ENCODE peak calls at places on chromosomes 6 and 20, in seven cellular contexts. J, U, O, P, C, Y and I are unnamed samples.
A peak's percentile ranks its signal among the peaks of the same experiment; 100 is the strongest.

GRCh38 chr6:30159988-30160387 is 1.0 kb downstream of the TRIM10 start:
- DNase-seq in J (no peak), U (no peak), O (no peak), P (no peak), C (no peak), Y (no peak), I (no peak)

GRCh38 chr6:38853236-38853635 is 138.1 kb downstream of the DNAH8 start:
- DNase-seq in J (no peak), U (no peak), O (no peak), P (no peak), C (no peak), Y (no peak), I (no peak)

GRCh38 chr6:156080371-156080770 is 624.7 kb upstream of the NOX3 start:
- DNase-seq in J (no peak), U (no peak), O (no peak), P (no peak), C (peak; percentile 49), Y (no peak), I (no peak)

GRCh38 chr20:1015181-1015580 is 13.1 kb upstream of the RSPO4 start:
- DNase-seq in J (no peak), U (no peak), O (no peak), P (no peak), C (no peak), Y (no peak), I (no peak)

GRCh38 chr6:3195695-3196497 is 31.6 kb downstream of the TUBB2B start:
- DNase-seq in J (no peak), U (no peak), O (no peak), P (no peak), C (no peak), Y (no peak), I (peak; percentile 35)

GRCh38 chr6:168420706-168421105 is 20.3 kb upstream of the SMOC2 start:
- DNase-seq in J (no peak), U (no peak), O (no peak), P (no peak), C (no peak), Y (no peak), I (no peak)

GRCh38 chr6:41705996-41706835 is 29.2 kb downstream of the TFEB start:
- DNase-seq in J (peak; percentile 78), U (peak; percentile 79), O (peak; percentile 87), P (peak; percentile 87), C (peak; percentile 68), Y (peak; percentile 74), I (peak; percentile 68)

GRCh38 chr6:150599199-150600002 is at the start of gene PLEKHG1:
- DNase-seq in J (peak; percentile 43), U (peak; percentile 69), O (peak; percentile 67), P (peak; percentile 77), C (no peak), Y (no peak), I (peak; percentile 36)

GRCh38 chr20:17491041-17491440 is 40.1 kb downstream of the BFSP1 start:
- DNase-seq in J (no peak), U (no peak), O (no peak), P (no peak), C (no peak), Y (no peak), I (no peak)

GRCh38 chr6:11140061-11140460 is 28.5 kb upstream of the ERVFRD-1 start:
- DNase-seq in J (no peak), U (no peak), O (no peak), P (no peak), C (peak; percentile 81), Y (no peak), I (no peak)

GRCh38 chr20:17466641-17467040 is 64.5 kb downstream of the BFSP1 start:
- DNase-seq in J (no peak), U (no peak), O (no peak), P (no peak), C (no peak), Y (no peak), I (no peak)

GRCh38 chr6:36025260-36025931 is 955 bp upstream of the SLC26A8 start:
- DNase-seq in J (peak; percentile 21), U (no peak), O (no peak), P (no peak), C (peak; percentile 65), Y (no peak), I (peak; percentile 88)

GRCh38 chr6:40551966-40552365 is 35.2 kb downstream of the LRFN2 start:
- DNase-seq in J (no peak), U (no peak), O (no peak), P (no peak), C (no peak), Y (no peak), I (no peak)

GRCh38 chr6:101626264-101626663 is 232.8 kb downstream of the GRIK2 start:
- DNase-seq in J (no peak), U (no peak), O (no peak), P (no peak), C (no peak), Y (no peak), I (no peak)

GRCh38 chr6:36245572-36246031 is 24.3 kb upstream of the PNPLA1 start:
- DNase-seq in J (no peak), U (no peak), O (no peak), P (no peak), C (no peak), Y (no peak), I (no peak)

GRCh38 chr6:29992792-29993191 is 50.5 kb downstream of the HLA-A start:
- DNase-seq in J (peak; percentile 68), U (no peak), O (no peak), P (no peak), C (peak; percentile 66), Y (no peak), I (peak; percentile 12)

GRCh38 chr20:3798908-3799248 is 2.8 kb downstream of the CDC25B start:
- DNase-seq in J (no peak), U (no peak), O (no peak), P (no peak), C (no peak), Y (no peak), I (no peak)

GRCh38 chr6:11295969-11296368 is 63.5 kb upstream of the NEDD9 start:
- DNase-seq in J (no peak), U (no peak), O (no peak), P (no peak), C (no peak), Y (no peak), I (no peak)

GRCh38 chr6:53746442-53747103 is 48.2 kb upstream of the LRRC1 start:
- DNase-seq in J (no peak), U (no peak), O (no peak), P (no peak), C (no peak), Y (no peak), I (no peak)

GRCh38 chr6:45170309-45170708 is 157.8 kb upstream of the RUNX2 start:
- DNase-seq in J (no peak), U (no peak), O (no peak), P (no peak), C (no peak), Y (no peak), I (no peak)

GRCh38 chr20:54846948-54847347 is 371.6 kb downstream of the DOK5 start:
- DNase-seq in J (no peak), U (no peak), O (no peak), P (no peak), C (no peak), Y (no peak), I (no peak)

GRCh38 chr6:43981363-43981990 is 145.8 kb downstream of the MRPL14 start:
- DNase-seq in J (no peak), U (no peak), O (peak; percentile 11), P (no peak), C (no peak), Y (no peak), I (no peak)

GRCh38 chr20:49701313-49701731 is 12.4 kb downstream of the B4GALT5 start:
- DNase-seq in J (peak; percentile 20), U (no peak), O (no peak), P (no peak), C (peak; percentile 43), Y (no peak), I (peak; percentile 60)

GRCh38 chr6:113903666-113904330 is 46.7 kb downstream of the MARCKS start:
- DNase-seq in J (peak; percentile 10), U (no peak), O (peak; percentile 46), P (peak; percentile 57), C (peak; percentile 58), Y (no peak), I (peak; percentile 51)

GRCh38 chr6:153616506-153616905 is 422.5 kb upstream of the OPRM1 start:
- DNase-seq in J (no peak), U (no peak), O (no peak), P (no peak), C (no peak), Y (no peak), I (no peak)

GRCh38 chr6:79650943-79651342 is 19.8 kb downstream of the SH3BGRL2 start:
- DNase-seq in J (no peak), U (no peak), O (no peak), P (no peak), C (no peak), Y (no peak), I (no peak)
- TF ChIP-seq CTCF in J (no peak), U (no peak), O (no peak), P (no peak), C (no peak), Y (no peak), I (no peak)

DNA sequence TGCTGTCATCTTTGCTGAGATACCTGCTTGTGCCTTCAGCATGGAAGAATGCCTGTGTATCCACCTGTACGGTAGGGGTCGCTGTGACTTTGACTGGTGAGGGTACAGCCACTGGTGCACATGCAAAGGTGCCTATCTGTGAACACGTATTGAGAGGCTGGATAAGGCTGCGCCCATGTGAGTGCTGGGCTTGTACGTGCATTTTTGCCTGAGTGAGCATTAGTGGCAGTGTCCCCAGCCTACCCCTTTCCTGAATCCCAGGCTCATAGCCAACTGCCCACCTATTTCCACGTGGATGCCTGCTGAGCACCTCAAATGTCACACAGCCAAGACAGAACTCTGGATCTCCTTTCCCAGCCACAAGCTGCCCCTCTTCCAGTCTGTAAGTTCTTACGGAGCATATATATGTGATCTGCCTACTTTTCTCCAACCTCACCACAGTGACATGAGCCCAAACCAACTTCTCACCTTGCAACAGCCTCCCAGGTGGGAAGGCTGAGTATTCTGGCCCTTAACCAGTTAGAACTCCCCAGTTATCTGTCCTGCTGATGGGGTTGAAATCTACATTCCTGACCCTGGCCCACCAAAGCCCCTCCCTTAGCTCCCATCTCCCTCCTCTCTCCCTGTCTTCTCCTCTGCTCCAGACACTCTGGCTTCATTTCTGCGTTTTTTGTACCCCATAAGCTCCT is 1.1 kb upstream of the SLC2A10 start:
- DNase-seq in J (no peak), U (no peak), O (no peak), P (no peak), C (no peak), Y (no peak), I (no peak)
- H3K4me3 ChIP-seq in J (no peak overlapping the region), U (no peak overlapping the region), O (no peak overlapping the region), P (no peak overlapping the region), C (no peak overlapping the region), Y (no peak overlapping the region), I (no peak overlapping the region)

GRCh38 chr6:18155864-18156396 is 708 bp downstream of the KDM1B start:
- DNase-seq in J (no peak), U (peak; percentile 86), O (peak; percentile 41), P (peak; percentile 51), C (peak; percentile 27), Y (peak; percentile 15), I (no peak)
- TF ChIP-seq CTCF in J (peak; percentile 34), U (no peak), O (no peak), P (no peak), C (peak; percentile 21), Y (no peak), I (peak; percentile 37)

DNA sequence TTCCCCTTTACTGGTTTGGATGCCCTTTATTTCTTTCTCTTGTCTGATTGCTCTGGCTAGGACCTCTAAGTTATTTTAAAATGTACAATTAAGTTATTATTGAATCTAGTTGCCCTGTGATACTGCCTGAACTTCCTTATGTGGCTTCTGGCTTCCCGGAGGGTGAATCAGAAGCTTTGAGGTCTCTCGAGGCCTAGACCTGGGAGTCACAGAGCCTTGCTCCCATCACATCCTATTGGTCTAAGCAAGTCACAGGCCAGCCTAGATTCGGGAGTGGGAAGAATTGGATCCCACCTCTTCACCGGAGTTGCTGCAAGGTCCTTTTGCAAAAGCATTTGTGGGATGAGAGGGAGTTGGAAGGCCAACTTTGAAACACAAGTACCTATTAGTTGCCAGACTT is 15.2 kb downstream of the BCAS4 start:
- DNase-seq in J (no peak), U (no peak), O (no peak), P (no peak), C (no peak), Y (no peak), I (no peak)
- H3K4me3 ChIP-seq in J (no peak overlapping the region), U (no peak overlapping the region), O (no peak overlapping the region), P (no peak overlapping the region), C (no peak overlapping the region), Y (no peak overlapping the region), I (no peak overlapping the region)